ENCODE peak calls at places on chromosome 3, in ten cellular contexts. W is cardiac muscle cell, P is H9, K is Right ventricle myocardium superior, R is small intestine, Z is body of pancreas, C is putamen, E is foreskin fibroblast, B is activated T-cell treated with anti-CD3 and anti-CD28 coated beads for 1 hour, J is fibroblast of pulmonary artery. V is an unnamed sample.

GRCh38 chr3:42705962-42706585 is 3.5 kb upstream of the HHATL start:
- DNase-seq in W (no peak), C (no peak), B (no peak), K (peak), J (no peak), Z (no peak), E (no peak), R (no peak), P (peak), V (no peak)

GRCh38 chr3:149688122-149688757 is 30.4 kb upstream of the WWTR1 start:
- DNase-seq in B (no peak), C (no peak), W (peak), R (no peak), J (no peak), P (no peak), K (no peak), Z (peak), E (no peak), V (no peak)

GRCh38 chr3:146090521-146090920 is 70.5 kb downstream of the PLOD2 start:
- DNase-seq in E (no peak), R (no peak), P (no peak), Z (no peak), C (no peak), B (no peak), K (no peak), W (no peak), J (no peak), V (no peak)

GRCh38 chr3:123025642-123026521 is 1.7 kb downstream of the SEMA5B start:
- DNase-seq in W (peak), P (peak), Z (no peak), J (no peak), K (no peak), B (no peak), C (no peak), R (no peak), E (peak), V (no peak)

GRCh38 chr3:183324083-183324482 is 71.0 kb downstream of the B3GNT5 start:
- DNase-seq in K (no peak), E (peak), B (no peak), J (peak), Z (no peak), C (no peak), P (no peak), R (no peak), W (peak), V (no peak)

GRCh38 chr3:71542548-71543370 is 40.8 kb downstream of the FOXP1 start:
- DNase-seq in Z (peak), R (no peak), E (peak), K (peak), C (peak), B (no peak), W (peak), P (no peak), J (peak), V (peak)

GRCh38 chr3:108035751-108036150 is 55.1 kb downstream of the CD47 start:
- DNase-seq in B (no peak), E (no peak), K (no peak), C (no peak), Z (peak), J (peak), P (no peak), R (no peak), W (peak), V (no peak)

GRCh38 chr3:52346623-52347530 is 30.8 kb downstream of the DNAH1 start:
- DNase-seq in W (peak), B (no peak), Z (peak), E (peak), P (no peak), J (peak), K (peak), C (no peak), R (no peak), V (no peak)

GRCh38 chr3:190330936-190331734 is 8.9 kb upstream of the CLDN1 start:
- DNase-seq in J (no peak), C (no peak), K (no peak), B (no peak), Z (no peak), E (no peak), R (no peak), W (no peak), P (no peak), V (no peak)

GRCh38 chr3:33884204-33884561 is 85.8 kb downstream of the PDCD6IP start:
- DNase-seq in Z (no peak), K (no peak), C (no peak), W (peak), J (peak), P (peak), E (peak), B (no peak), R (no peak), V (no peak)

GRCh38 chr3:10285742-10286524 is 6.8 kb downstream of the GHRL start:
- DNase-seq in P (no peak), K (no peak), R (no peak), W (no peak), B (no peak), Z (no peak), J (no peak), C (peak), E (no peak), V (no peak)

GRCh38 chr3:194886836-194887235 is 201.2 kb downstream of the FAM43A start:
- DNase-seq in E (no peak), B (no peak), K (no peak), R (no peak), W (no peak), J (no peak), P (peak), Z (no peak), C (no peak), V (no peak)

GRCh38 chr3:40120816-40121215 is 188.7 kb upstream of the EIF1B start:
- DNase-seq in Z (no peak), B (no peak), J (peak), W (peak), C (no peak), P (no peak), R (no peak), E (peak), K (no peak), V (no peak)

GRCh38 chr3:197151562-197151961 is 121.9 kb upstream of the MELTF start:
- DNase-seq in W (peak), Z (peak), J (peak), P (no peak), C (no peak), E (peak), K (peak), B (no peak), R (peak), V (no peak)

GRCh38 chr3:113906568-113907140 is 41.2 kb upstream of the ZDHHC23 start:
- DNase-seq in E (peak), Z (no peak), B (no peak), J (no peak), R (no peak), K (no peak), P (no peak), W (no peak), C (no peak), V (no peak)

GRCh38 chr3:103181175-103181574 is 746.4 kb downstream of the ZPLD1 start:
- DNase-seq in K (no peak), J (no peak), B (no peak), Z (no peak), R (no peak), E (no peak), P (no peak), C (no peak), W (no peak), V (no peak)

GRCh38 chr3:127676921-127677351 is 4.2 kb downstream of the ABTB1 start:
- DNase-seq in R (no peak), C (no peak), K (peak), P (no peak), J (no peak), W (no peak), E (no peak), B (no peak), Z (peak), V (no peak)

GRCh38 chr3:105093371-105093770 is 273.3 kb upstream of the ALCAM start:
- DNase-seq in Z (no peak), R (no peak), W (no peak), E (no peak), K (no peak), J (no peak), C (no peak), B (no peak), P (no peak), V (no peak)

GRCh38 chr3:98903705-98904481 is 2.4 kb upstream of the DCBLD2 start:
- DNase-seq in J (no peak), C (no peak), E (peak), Z (no peak), R (no peak), K (no peak), B (no peak), P (peak), W (no peak), V (no peak)

GRCh38 chr3:125010393-125010792 is 45.4 kb downstream of the HEG1 start:
- DNase-seq in E (no peak), R (no peak), P (no peak), J (no peak), C (no peak), Z (no peak), K (no peak), B (no peak), W (no peak), V (no peak)

GRCh38 chr3:63753567-63753966 is 65.5 kb upstream of the C3orf49 start:
- DNase-seq in R (peak), Z (no peak), B (no peak), J (peak), W (peak), E (peak), C (no peak), K (no peak), P (no peak), V (no peak)

GRCh38 chr3:129602730-129603560 is 3.5 kb downstream of the PLXND1 start:
- DNase-seq in K (peak), J (peak), W (peak), R (no peak), B (no peak), P (peak), Z (peak), E (peak), C (no peak), V (no peak)

GRCh38 chr3:117314441-117314840 is 604.9 kb downstream of the TUSC7 start:
- DNase-seq in B (no peak), R (peak), C (no peak), P (no peak), E (no peak), Z (no peak), W (no peak), J (no peak), K (no peak), V (no peak)

GRCh38 chr3:13391308-13391707 is 28.8 kb downstream of the NUP210 start:
- DNase-seq in Z (no peak), K (no peak), W (no peak), J (no peak), R (no peak), C (no peak), E (no peak), B (peak), P (no peak), V (no peak)

GRCh38 chr3:136266468-136266867 is 16.3 kb downstream of the PCCB start:
- DNase-seq in B (no peak), R (no peak), J (peak), P (no peak), C (no peak), W (no peak), E (peak), K (no peak), Z (no peak), V (no peak)

V was measured in NCI-H187.